ENCODE peak calls at places on chromosomes 16 and 17, in six cellular contexts. One of them, this sample, is unnamed.

GRCh38 chr16:15894571-15895358 is 6.4 kb upstream of the CEP20 start:
- DNase-seq in sciatic nerve: no peak
- DNase-seq in mammary epithelial cell: no peak
- DNase-seq in hepatic stellate cell: no peak
- DNase-seq in breast epithelium: no peak
- DNase-seq in cardiac fibroblast: no peak
- DNase-seq in this sample: no peak

GRCh38 chr16:30041841-30042240 is 10.8 kb upstream of the TLCD3B start:
- DNase-seq in sciatic nerve: no peak
- DNase-seq in mammary epithelial cell: no peak
- DNase-seq in hepatic stellate cell: no peak
- DNase-seq in breast epithelium: no peak
- DNase-seq in cardiac fibroblast: peak
- DNase-seq in this sample: peak

GRCh38 chr16:30903596-30903995 is 7.2 kb downstream of the CTF1 start:
- DNase-seq in sciatic nerve: no peak
- DNase-seq in mammary epithelial cell: no peak
- DNase-seq in hepatic stellate cell: peak
- DNase-seq in breast epithelium: no peak
- DNase-seq in cardiac fibroblast: peak
- DNase-seq in this sample: no peak

GRCh38 chr17:15894258-15894657 is 50.7 kb upstream of the ADORA2B start:
- DNase-seq in sciatic nerve: no peak
- DNase-seq in mammary epithelial cell: no peak
- DNase-seq in hepatic stellate cell: no peak
- DNase-seq in breast epithelium: no peak
- DNase-seq in cardiac fibroblast: no peak
- DNase-seq in this sample: no peak

GRCh38 chr16:628321-629061 is 2.3 kb upstream of the WFIKKN1 start:
- DNase-seq in sciatic nerve: peak
- DNase-seq in mammary epithelial cell: no peak
- DNase-seq in hepatic stellate cell: no peak
- DNase-seq in breast epithelium: no peak
- DNase-seq in cardiac fibroblast: no peak
- DNase-seq in this sample: no peak

GRCh38 chr16:82135844-82136243 is 34.2 kb downstream of the MPHOSPH6 start:
- DNase-seq in sciatic nerve: no peak
- DNase-seq in mammary epithelial cell: no peak
- DNase-seq in hepatic stellate cell: no peak
- DNase-seq in breast epithelium: no peak
- DNase-seq in cardiac fibroblast: no peak
- DNase-seq in this sample: no peak

GRCh38 chr17:50356418-50356817 is 10.5 kb downstream of the XYLT2 start:
- DNase-seq in sciatic nerve: peak
- DNase-seq in mammary epithelial cell: no peak
- DNase-seq in hepatic stellate cell: no peak
- DNase-seq in breast epithelium: no peak
- DNase-seq in cardiac fibroblast: no peak
- DNase-seq in this sample: no peak

GRCh38 chr17:48724241-48725004 is 1.4 kb downstream of the PRAC2 start:
- DNase-seq in sciatic nerve: peak
- DNase-seq in mammary epithelial cell: peak
- DNase-seq in hepatic stellate cell: peak
- DNase-seq in breast epithelium: peak
- DNase-seq in cardiac fibroblast: peak
- DNase-seq in this sample: peak

GRCh38 chr17:16243385-16243784 is 26.4 kb downstream of the PIGL start:
- DNase-seq in sciatic nerve: no peak
- DNase-seq in mammary epithelial cell: no peak
- DNase-seq in hepatic stellate cell: no peak
- DNase-seq in breast epithelium: no peak
- DNase-seq in cardiac fibroblast: no peak
- DNase-seq in this sample: no peak

GRCh38 chr17:55238931-55239297 is 25.8 kb upstream of the HLF start:
- DNase-seq in sciatic nerve: no peak
- DNase-seq in mammary epithelial cell: no peak
- DNase-seq in hepatic stellate cell: no peak
- DNase-seq in breast epithelium: no peak
- DNase-seq in cardiac fibroblast: peak
- DNase-seq in this sample: no peak

GRCh38 chr16:31874354-31875111 is 926 bp downstream of the ZNF267 start:
- DNase-seq in sciatic nerve: no peak
- DNase-seq in mammary epithelial cell: peak
- DNase-seq in hepatic stellate cell: peak
- DNase-seq in breast epithelium: no peak
- DNase-seq in cardiac fibroblast: peak
- DNase-seq in this sample: peak

GRCh38 chr17:16474012-16474725 is 17.8 kb downstream of the LRRC75A start:
- DNase-seq in sciatic nerve: no peak
- DNase-seq in mammary epithelial cell: no peak
- DNase-seq in hepatic stellate cell: peak
- DNase-seq in breast epithelium: no peak
- DNase-seq in cardiac fibroblast: peak
- DNase-seq in this sample: no peak

GRCh38 chr17:39209317-39210092 is 9.4 kb downstream of the RPL19 start:
- DNase-seq in sciatic nerve: peak
- DNase-seq in mammary epithelial cell: no peak
- DNase-seq in hepatic stellate cell: peak
- DNase-seq in breast epithelium: no peak
- DNase-seq in cardiac fibroblast: peak
- DNase-seq in this sample: peak

GRCh38 chr17:57178839-57179238 is 77.5 kb upstream of the MSI2 start:
- DNase-seq in sciatic nerve: no peak
- DNase-seq in mammary epithelial cell: no peak
- DNase-seq in hepatic stellate cell: no peak
- DNase-seq in breast epithelium: no peak
- DNase-seq in cardiac fibroblast: no peak
- DNase-seq in this sample: no peak

GRCh38 chr17:50626037-50626574 is 8.6 kb upstream of the ABCC3 start:
- DNase-seq in sciatic nerve: peak
- DNase-seq in mammary epithelial cell: peak
- DNase-seq in hepatic stellate cell: peak
- DNase-seq in breast epithelium: peak
- DNase-seq in cardiac fibroblast: peak
- DNase-seq in this sample: peak

This sample was measured in MCF 10A.